ENCODE peak calls at places on chromosome 20, in ten cellular contexts. One of them, this sample, is unnamed.
A peak's percentile ranks its signal among the peaks of the same experiment; 100 is the strongest.

GRCh38 chr20:38270869-38271608 is 10.5 kb upstream of the KIAA1755 start:
- DNase-seq in NCI-H1092: no peak
- DNase-seq in activated T-cell treated with anti-CD3 and anti-CD28 coated beads for 1 hour: no peak
- DNase-seq in stimulated activated CD4-positive, alpha-beta T cell treated with anti-CD3 and anti-CD28 coated beads, Interleukin-12 subunit alpha, Interleukin-12 subunit beta, amount 100 ng/mL, for 48 hours: no peak
- DNase-seq in GM12892: no peak
- DNase-seq in fibroblast of pulmonary artery: peak; percentile 95
- DNase-seq in HCT116: peak; percentile 26
- DNase-seq in naive thymus-derived CD4-positive, alpha-beta T cell: no peak
- DNase-seq in activated naive CD8-positive, alpha-beta T cell treated with anti-CD3 and anti-CD28 coated beads, Interleukin-2, amount 10 ng/mL, durations not matched to agents 7 days and 5 days: no peak
- DNase-seq in non-pigmented ciliary epithelial cell: peak; percentile 97
- DNase-seq in this sample: no peak

GRCh38 chr20:45322952-45323383 is 14.9 kb upstream of the MATN4 start:
- DNase-seq in stimulated activated CD4-positive, alpha-beta T cell treated with anti-CD3 and anti-CD28 coated beads, Interleukin-12 subunit alpha, Interleukin-12 subunit beta, amount 100 ng/mL, for 48 hours: no peak
- DNase-seq in non-pigmented ciliary epithelial cell: no peak
- DNase-seq in NCI-H1092: no peak
- DNase-seq in GM12892: no peak
- DNase-seq in fibroblast of pulmonary artery: peak; percentile 63
- DNase-seq in activated T-cell treated with anti-CD3 and anti-CD28 coated beads for 1 hour: no peak
- DNase-seq in activated naive CD8-positive, alpha-beta T cell treated with anti-CD3 and anti-CD28 coated beads, Interleukin-2, amount 10 ng/mL, durations not matched to agents 7 days and 5 days: no peak
- DNase-seq in HCT116: peak; percentile 31
- DNase-seq in naive thymus-derived CD4-positive, alpha-beta T cell: no peak
- DNase-seq in this sample: peak; percentile 71

GRCh38 chr20:4183361-4183760 is 168.0 kb upstream of the RNF24 start:
- DNase-seq in non-pigmented ciliary epithelial cell: no peak
- DNase-seq in GM12892: no peak
- DNase-seq in NCI-H1092: no peak
- DNase-seq in stimulated activated CD4-positive, alpha-beta T cell treated with anti-CD3 and anti-CD28 coated beads, Interleukin-12 subunit alpha, Interleukin-12 subunit beta, amount 100 ng/mL, for 48 hours: no peak
- DNase-seq in activated T-cell treated with anti-CD3 and anti-CD28 coated beads for 1 hour: no peak
- DNase-seq in naive thymus-derived CD4-positive, alpha-beta T cell: no peak
- DNase-seq in activated naive CD8-positive, alpha-beta T cell treated with anti-CD3 and anti-CD28 coated beads, Interleukin-2, amount 10 ng/mL, durations not matched to agents 7 days and 5 days: no peak
- DNase-seq in HCT116: no peak
- DNase-seq in fibroblast of pulmonary artery: no peak
- DNase-seq in this sample: no peak

GRCh38 chr20:34185766-34186620 is 55.2 kb upstream of the ASIP start:
- DNase-seq in non-pigmented ciliary epithelial cell: no peak
- DNase-seq in activated T-cell treated with anti-CD3 and anti-CD28 coated beads for 1 hour: no peak
- DNase-seq in naive thymus-derived CD4-positive, alpha-beta T cell: no peak
- DNase-seq in NCI-H1092: no peak
- DNase-seq in HCT116: no peak
- DNase-seq in activated naive CD8-positive, alpha-beta T cell treated with anti-CD3 and anti-CD28 coated beads, Interleukin-2, amount 10 ng/mL, durations not matched to agents 7 days and 5 days: no peak
- DNase-seq in GM12892: no peak
- DNase-seq in fibroblast of pulmonary artery: no peak
- DNase-seq in stimulated activated CD4-positive, alpha-beta T cell treated with anti-CD3 and anti-CD28 coated beads, Interleukin-12 subunit alpha, Interleukin-12 subunit beta, amount 100 ng/mL, for 48 hours: no peak
- DNase-seq in this sample: no peak

GRCh38 chr20:58921564-58921963 is 59.5 kb upstream of the NELFCD start:
- DNase-seq in naive thymus-derived CD4-positive, alpha-beta T cell: no peak
- DNase-seq in HCT116: no peak
- DNase-seq in non-pigmented ciliary epithelial cell: no peak
- DNase-seq in activated T-cell treated with anti-CD3 and anti-CD28 coated beads for 1 hour: no peak
- DNase-seq in NCI-H1092: peak; percentile 19
- DNase-seq in fibroblast of pulmonary artery: no peak
- DNase-seq in stimulated activated CD4-positive, alpha-beta T cell treated with anti-CD3 and anti-CD28 coated beads, Interleukin-12 subunit alpha, Interleukin-12 subunit beta, amount 100 ng/mL, for 48 hours: no peak
- DNase-seq in activated naive CD8-positive, alpha-beta T cell treated with anti-CD3 and anti-CD28 coated beads, Interleukin-2, amount 10 ng/mL, durations not matched to agents 7 days and 5 days: no peak
- DNase-seq in GM12892: no peak
- DNase-seq in this sample: no peak

GRCh38 chr20:24878657-24879056 is 70.4 kb upstream of the CST7 start:
- DNase-seq in fibroblast of pulmonary artery: no peak
- DNase-seq in activated T-cell treated with anti-CD3 and anti-CD28 coated beads for 1 hour: no peak
- DNase-seq in stimulated activated CD4-positive, alpha-beta T cell treated with anti-CD3 and anti-CD28 coated beads, Interleukin-12 subunit alpha, Interleukin-12 subunit beta, amount 100 ng/mL, for 48 hours: no peak
- DNase-seq in GM12892: no peak
- DNase-seq in activated naive CD8-positive, alpha-beta T cell treated with anti-CD3 and anti-CD28 coated beads, Interleukin-2, amount 10 ng/mL, durations not matched to agents 7 days and 5 days: no peak
- DNase-seq in HCT116: no peak
- DNase-seq in non-pigmented ciliary epithelial cell: no peak
- DNase-seq in NCI-H1092: no peak
- DNase-seq in naive thymus-derived CD4-positive, alpha-beta T cell: no peak
- DNase-seq in this sample: no peak

GRCh38 chr20:20031790-20032189 is 14.6 kb downstream of the NAA20 start:
- DNase-seq in non-pigmented ciliary epithelial cell: no peak
- DNase-seq in activated T-cell treated with anti-CD3 and anti-CD28 coated beads for 1 hour: no peak
- DNase-seq in naive thymus-derived CD4-positive, alpha-beta T cell: no peak
- DNase-seq in GM12892: no peak
- DNase-seq in activated naive CD8-positive, alpha-beta T cell treated with anti-CD3 and anti-CD28 coated beads, Interleukin-2, amount 10 ng/mL, durations not matched to agents 7 days and 5 days: no peak
- DNase-seq in fibroblast of pulmonary artery: no peak
- DNase-seq in HCT116: no peak
- DNase-seq in NCI-H1092: no peak
- DNase-seq in stimulated activated CD4-positive, alpha-beta T cell treated with anti-CD3 and anti-CD28 coated beads, Interleukin-12 subunit alpha, Interleukin-12 subunit beta, amount 100 ng/mL, for 48 hours: no peak
- DNase-seq in this sample: no peak

GRCh38 chr20:33662172-33662571 is at the start of gene C20orf144:
- DNase-seq in fibroblast of pulmonary artery: no peak
- DNase-seq in HCT116: no peak
- DNase-seq in activated naive CD8-positive, alpha-beta T cell treated with anti-CD3 and anti-CD28 coated beads, Interleukin-2, amount 10 ng/mL, durations not matched to agents 7 days and 5 days: no peak
- DNase-seq in NCI-H1092: no peak
- DNase-seq in stimulated activated CD4-positive, alpha-beta T cell treated with anti-CD3 and anti-CD28 coated beads, Interleukin-12 subunit alpha, Interleukin-12 subunit beta, amount 100 ng/mL, for 48 hours: no peak
- DNase-seq in activated T-cell treated with anti-CD3 and anti-CD28 coated beads for 1 hour: no peak
- DNase-seq in GM12892: no peak
- DNase-seq in naive thymus-derived CD4-positive, alpha-beta T cell: no peak
- DNase-seq in non-pigmented ciliary epithelial cell: no peak
- DNase-seq in this sample: no peak

GRCh38 chr20:21125072-21125848 is 622 bp upstream of the KIZ start:
- DNase-seq in GM12892: no peak
- DNase-seq in activated T-cell treated with anti-CD3 and anti-CD28 coated beads for 1 hour: no peak
- DNase-seq in NCI-H1092: peak; percentile 44
- DNase-seq in fibroblast of pulmonary artery: peak; percentile 50
- DNase-seq in non-pigmented ciliary epithelial cell: no peak
- DNase-seq in activated naive CD8-positive, alpha-beta T cell treated with anti-CD3 and anti-CD28 coated beads, Interleukin-2, amount 10 ng/mL, durations not matched to agents 7 days and 5 days: no peak
- DNase-seq in stimulated activated CD4-positive, alpha-beta T cell treated with anti-CD3 and anti-CD28 coated beads, Interleukin-12 subunit alpha, Interleukin-12 subunit beta, amount 100 ng/mL, for 48 hours: no peak
- DNase-seq in naive thymus-derived CD4-positive, alpha-beta T cell: no peak
- DNase-seq in HCT116: peak; percentile 39
- DNase-seq in this sample: no peak

GRCh38 chr20:31236953-31237352 is 20.5 kb upstream of the DEFB115 start:
- DNase-seq in naive thymus-derived CD4-positive, alpha-beta T cell: no peak
- DNase-seq in GM12892: no peak
- DNase-seq in non-pigmented ciliary epithelial cell: no peak
- DNase-seq in activated T-cell treated with anti-CD3 and anti-CD28 coated beads for 1 hour: no peak
- DNase-seq in activated naive CD8-positive, alpha-beta T cell treated with anti-CD3 and anti-CD28 coated beads, Interleukin-2, amount 10 ng/mL, durations not matched to agents 7 days and 5 days: no peak
- DNase-seq in HCT116: no peak
- DNase-seq in NCI-H1092: no peak
- DNase-seq in fibroblast of pulmonary artery: no peak
- DNase-seq in stimulated activated CD4-positive, alpha-beta T cell treated with anti-CD3 and anti-CD28 coated beads, Interleukin-12 subunit alpha, Interleukin-12 subunit beta, amount 100 ng/mL, for 48 hours: no peak
- DNase-seq in this sample: no peak

GRCh38 chr20:44494266-44494665 is 18.6 kb downstream of the TTPAL start:
- DNase-seq in stimulated activated CD4-positive, alpha-beta T cell treated with anti-CD3 and anti-CD28 coated beads, Interleukin-12 subunit alpha, Interleukin-12 subunit beta, amount 100 ng/mL, for 48 hours: no peak
- DNase-seq in activated T-cell treated with anti-CD3 and anti-CD28 coated beads for 1 hour: no peak
- DNase-seq in activated naive CD8-positive, alpha-beta T cell treated with anti-CD3 and anti-CD28 coated beads, Interleukin-2, amount 10 ng/mL, durations not matched to agents 7 days and 5 days: no peak
- DNase-seq in naive thymus-derived CD4-positive, alpha-beta T cell: no peak
- DNase-seq in fibroblast of pulmonary artery: peak; percentile 47
- DNase-seq in non-pigmented ciliary epithelial cell: peak; percentile 50
- DNase-seq in HCT116: no peak
- DNase-seq in NCI-H1092: no peak
- DNase-seq in GM12892: no peak
- DNase-seq in this sample: no peak

GRCh38 chr20:41566896-41567527 is 51.2 kb downstream of the CHD6 start:
- DNase-seq in activated naive CD8-positive, alpha-beta T cell treated with anti-CD3 and anti-CD28 coated beads, Interleukin-2, amount 10 ng/mL, durations not matched to agents 7 days and 5 days: no peak
- DNase-seq in NCI-H1092: no peak
- DNase-seq in non-pigmented ciliary epithelial cell: no peak
- DNase-seq in HCT116: no peak
- DNase-seq in activated T-cell treated with anti-CD3 and anti-CD28 coated beads for 1 hour: no peak
- DNase-seq in GM12892: no peak
- DNase-seq in stimulated activated CD4-positive, alpha-beta T cell treated with anti-CD3 and anti-CD28 coated beads, Interleukin-12 subunit alpha, Interleukin-12 subunit beta, amount 100 ng/mL, for 48 hours: no peak
- DNase-seq in fibroblast of pulmonary artery: no peak
- DNase-seq in naive thymus-derived CD4-positive, alpha-beta T cell: no peak
- DNase-seq in this sample: no peak

GRCh38 chr20:2305946-2306345 is 10.1 kb downstream of the TGM3 start:
- DNase-seq in activated T-cell treated with anti-CD3 and anti-CD28 coated beads for 1 hour: no peak
- DNase-seq in activated naive CD8-positive, alpha-beta T cell treated with anti-CD3 and anti-CD28 coated beads, Interleukin-2, amount 10 ng/mL, durations not matched to agents 7 days and 5 days: no peak
- DNase-seq in HCT116: no peak
- DNase-seq in fibroblast of pulmonary artery: no peak
- DNase-seq in stimulated activated CD4-positive, alpha-beta T cell treated with anti-CD3 and anti-CD28 coated beads, Interleukin-12 subunit alpha, Interleukin-12 subunit beta, amount 100 ng/mL, for 48 hours: no peak
- DNase-seq in naive thymus-derived CD4-positive, alpha-beta T cell: no peak
- DNase-seq in GM12892: no peak
- DNase-seq in non-pigmented ciliary epithelial cell: no peak
- DNase-seq in NCI-H1092: peak; percentile 53
- DNase-seq in this sample: no peak

GRCh38 chr20:50284811-50285375 is 94.3 kb downstream of the CEBPB start:
- DNase-seq in GM12892: no peak
- DNase-seq in HCT116: no peak
- DNase-seq in activated naive CD8-positive, alpha-beta T cell treated with anti-CD3 and anti-CD28 coated beads, Interleukin-2, amount 10 ng/mL, durations not matched to agents 7 days and 5 days: no peak
- DNase-seq in fibroblast of pulmonary artery: no peak
- DNase-seq in stimulated activated CD4-positive, alpha-beta T cell treated with anti-CD3 and anti-CD28 coated beads, Interleukin-12 subunit alpha, Interleukin-12 subunit beta, amount 100 ng/mL, for 48 hours: no peak
- DNase-seq in NCI-H1092: no peak
- DNase-seq in non-pigmented ciliary epithelial cell: no peak
- DNase-seq in activated T-cell treated with anti-CD3 and anti-CD28 coated beads for 1 hour: no peak
- DNase-seq in naive thymus-derived CD4-positive, alpha-beta T cell: no peak
- DNase-seq in this sample: no peak

GRCh38 chr20:59385038-59385437 is 84.6 kb downstream of the EDN3 start:
- DNase-seq in stimulated activated CD4-positive, alpha-beta T cell treated with anti-CD3 and anti-CD28 coated beads, Interleukin-12 subunit alpha, Interleukin-12 subunit beta, amount 100 ng/mL, for 48 hours: no peak
- DNase-seq in activated T-cell treated with anti-CD3 and anti-CD28 coated beads for 1 hour: no peak
- DNase-seq in GM12892: no peak
- DNase-seq in non-pigmented ciliary epithelial cell: no peak
- DNase-seq in fibroblast of pulmonary artery: no peak
- DNase-seq in HCT116: no peak
- DNase-seq in NCI-H1092: no peak
- DNase-seq in naive thymus-derived CD4-positive, alpha-beta T cell: no peak
- DNase-seq in activated naive CD8-positive, alpha-beta T cell treated with anti-CD3 and anti-CD28 coated beads, Interleukin-2, amount 10 ng/mL, durations not matched to agents 7 days and 5 days: no peak
- DNase-seq in this sample: no peak

This sample was measured in KBM-7.